ENCODE peak calls at places on chromosomes 2 and 18, in five cellular contexts. W is transverse colon, V is A549, Q is tibial nerve, T is ovary. M is an unnamed sample.

GRCh38 chr2:218964041-218964771 is 4.7 kb downstream of the CDK5R2 start:
- DNase-seq in Q (no peak), T (no peak), V (no peak), W (no peak), M (no peak)

GRCh38 chr2:28102455-28102874 is 211.9 kb downstream of the BABAM2 start:
- DNase-seq in T (no peak), W (no peak), Q (no peak), V (no peak), M (no peak)

GRCh38 chr2:179744341-179744740 is 117.1 kb downstream of the ZNF385B start:
- DNase-seq in T (no peak), Q (no peak), W (no peak), V (no peak), M (no peak)

GRCh38 chr2:72931280-72931910 is 14.1 kb downstream of the EMX1 start:
- DNase-seq in T (no peak), V (no peak), W (no peak), Q (no peak), M (no peak)

GRCh38 chr2:73368781-73369180 is 16.9 kb upstream of the ALMS1 start:
- DNase-seq in W (no peak), T (no peak), Q (no peak), V (no peak), M (no peak)

GRCh38 chr2:167863377-167863776 is 384.0 kb downstream of the STK39 start:
- DNase-seq in Q (no peak), V (no peak), T (no peak), W (no peak), M (no peak)

GRCh38 chr2:233039217-233040173 is 7.0 kb downstream of the NEU2 start:
- DNase-seq in W (no peak), V (no peak), Q (no peak), T (no peak), M (no peak)

GRCh38 chr2:152622228-152622627 is 95.0 kb downstream of the PRPF40A start:
- DNase-seq in V (no peak), W (no peak), T (peak; percentile 45), Q (no peak), M (no peak)

GRCh38 chr2:68994864-68995263 is 18.1 kb upstream of the ANTXR1 start:
- DNase-seq in W (no peak), Q (peak; percentile 28), V (no peak), T (no peak), M (no peak)

GRCh38 chr18:12038661-12039417 is 54.8 kb upstream of the ANKRD62 start:
- DNase-seq in Q (peak; percentile 76), V (peak; percentile 64), W (peak; percentile 89), T (peak; percentile 80), M (peak; percentile 90)

GRCh38 chr2:139694327-139694726 is 914.1 kb upstream of the NXPH2 start:
- DNase-seq in W (no peak), V (no peak), T (no peak), Q (no peak), M (no peak)

GRCh38 chr2:24111407-24111861 is 11.7 kb downstream of the PFN4 start:
- DNase-seq in Q (no peak), V (peak; percentile 48), W (no peak), T (no peak), M (no peak)

GRCh38 chr18:57910817-57911216 is 107.7 kb upstream of the ATP8B1 start:
- DNase-seq in V (peak; percentile 21), T (no peak), W (no peak), Q (no peak), M (no peak)

GRCh38 chr2:236209996-236210395 is 41.8 kb upstream of the GBX2 start:
- DNase-seq in T (no peak), W (no peak), V (no peak), Q (no peak), M (no peak)

GRCh38 chr2:229032596-229033234 is 238.4 kb downstream of the PID1 start:
- DNase-seq in Q (no peak), W (no peak), T (no peak), V (no peak), M (no peak)

GRCh38 chr2:116706381-116706780 is 1108.1 kb upstream of the DDX18 start:
- DNase-seq in T (no peak), Q (no peak), V (no peak), W (no peak), M (no peak)

GRCh38 chr2:128600606-128601297 is 282.1 kb upstream of the HS6ST1 start:
- DNase-seq in T (peak; percentile 3), Q (no peak), W (no peak), V (no peak), M (peak; percentile 2)

GRCh38 chr2:100877555-100877954 is 57.6 kb downstream of the NPAS2 start:
- DNase-seq in W (no peak), Q (no peak), V (no peak), T (no peak), M (peak; percentile 22)

GRCh38 chr2:44291281-44292248 is 16.3 kb downstream of the SLC3A1 start:
- DNase-seq in Q (no peak), T (no peak), V (peak; percentile 81), W (peak; percentile 75), M (peak; percentile 84)

GRCh38 chr2:238320648-238321281 is 447 bp downstream of the TRAF3IP1 start:
- DNase-seq in T (peak; percentile 27), V (peak; percentile 15), W (no peak), Q (no peak), M (no peak)

GRCh38 chr18:79496978-79497637 is 101.4 kb downstream of the NFATC1 start:
- DNase-seq in Q (peak; percentile 29), V (no peak), W (peak; percentile 31), T (peak; percentile 31), M (no peak)

GRCh38 chr18:74430811-74431571 is 26.1 kb downstream of the DIPK1C start:
- DNase-seq in Q (no peak), W (no peak), V (no peak), T (no peak), M (no peak)

GRCh38 chr2:75503048-75503607 is 57.6 kb downstream of the EVA1A start:
- DNase-seq in T (no peak), V (no peak), Q (no peak), W (no peak), M (no peak)

GRCh38 chr18:61169386-61169785 is 163.8 kb upstream of the CDH20 start:
- DNase-seq in Q (no peak), T (no peak), W (no peak), V (no peak), M (no peak)

GRCh38 chr18:31723998-31724711 is 36.5 kb downstream of the SLC25A52 start:
- DNase-seq in W (peak; percentile 10), Q (no peak), T (peak; percentile 27), V (no peak), M (peak; percentile 57)

GRCh38 chr2:26696352-26696816 is 3.9 kb downstream of the KCNK3 start:
- DNase-seq in T (no peak), V (peak; percentile 83), Q (no peak), W (no peak), M (peak; percentile 31)

GRCh38 chr18:48022531-48023330 is 92.3 kb upstream of the SMAD2 start:
- DNase-seq in W (no peak), T (no peak), V (peak; percentile 68), Q (no peak), M (no peak)

GRCh38 chr2:35035883-35036282 is 1319.7 kb upstream of the CRIM1 start:
- DNase-seq in W (no peak), T (no peak), V (peak; percentile 8), Q (no peak), M (no peak)

GRCh38 chr2:29129586-29130281 is 14.5 kb downstream of the CLIP4 start:
- DNase-seq in Q (no peak), T (no peak), V (no peak), W (no peak), M (no peak)

GRCh38 chr2:216339456-216340279 is 32.6 kb downstream of the MARCHF4 start:
- DNase-seq in W (no peak), Q (no peak), V (no peak), T (peak; percentile 26), M (no peak)

GRCh38 chr2:71130325-71131260 is at the start of gene MPHOSPH10:
- DNase-seq in V (peak; percentile 85), Q (peak; percentile 66), T (peak; percentile 85), W (peak; percentile 91), M (peak; percentile 90)
- TF ChIP-seq EP300 in V (no peak), Q (peak; percentile 56), T (no peak), W (no peak), M (no peak)

GRCh38 chr2:220277445-220277960 is 650.1 kb downstream of the SLC4A3 start:
- DNase-seq in Q (peak; percentile 21), W (no peak), V (peak; percentile 71), T (peak; percentile 53), M (peak; percentile 84)

GRCh38 chr2:220279840-220280239 is 652.4 kb downstream of the SLC4A3 start:
- DNase-seq in Q (no peak), W (no peak), T (no peak), V (no peak), M (no peak)

GRCh38 chr2:220279372-220279771 is 651.9 kb downstream of the SLC4A3 start:
- DNase-seq in W (no peak), Q (no peak), V (peak; percentile 23), T (no peak), M (no peak)

GRCh38 chr2:220276736-220277444 is 649.5 kb downstream of the SLC4A3 start:
- DNase-seq in W (no peak), Q (no peak), V (no peak), T (no peak), M (no peak)

GRCh38 chr2:220278022-220278421 is 650.6 kb downstream of the SLC4A3 start:
- DNase-seq in Q (no peak), V (no peak), T (no peak), W (no peak), M (no peak)
- H3K27ac ChIP-seq in Q (no peak overlapping the region), V (peak overlapping the region; percentile 63), T (no peak overlapping the region), W (no peak overlapping the region), M (peak overlapping the region; percentile 33)

DNA sequence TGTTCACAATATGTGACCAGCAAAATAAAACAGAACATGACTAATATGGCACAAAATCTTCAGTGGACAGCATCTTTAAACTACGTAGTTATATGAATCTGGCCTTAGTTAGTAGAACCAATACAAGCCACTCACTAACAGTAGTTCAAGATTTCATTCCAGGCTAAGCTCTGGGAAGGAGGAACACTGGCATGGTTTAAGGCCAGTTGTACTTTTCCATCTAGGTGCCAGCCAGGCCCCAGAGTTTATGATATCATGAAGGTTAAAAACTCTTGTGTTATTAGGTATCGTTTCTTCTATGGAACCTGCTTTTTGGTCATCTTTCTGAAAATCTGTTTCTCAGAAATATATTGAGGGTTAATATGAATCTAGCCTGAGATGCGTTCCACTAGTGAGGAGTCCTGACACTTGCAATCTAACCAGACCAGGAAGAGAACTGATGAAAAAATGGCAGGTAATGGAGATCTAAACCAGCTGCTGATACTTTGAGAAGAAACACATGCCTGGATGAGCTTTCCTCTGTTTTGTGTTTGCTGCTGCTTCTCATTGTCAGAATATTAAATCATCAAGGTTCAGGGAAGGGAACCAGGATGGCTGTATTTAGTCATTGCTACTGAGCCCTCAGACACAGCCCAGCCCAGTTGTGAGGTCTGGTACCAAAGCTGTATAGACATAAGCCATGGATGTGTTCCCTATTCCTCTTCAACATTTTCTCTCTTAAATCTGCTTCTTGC is 182.8 kb upstream of the SETBP1 start:
- DNase-seq in Q (no peak), T (no peak), W (no peak), V (no peak), M (no peak)
- TF ChIP-seq EP300 in Q (no peak), T (no peak), W (peak; percentile 67), V (no peak), M (no peak)

DNA sequence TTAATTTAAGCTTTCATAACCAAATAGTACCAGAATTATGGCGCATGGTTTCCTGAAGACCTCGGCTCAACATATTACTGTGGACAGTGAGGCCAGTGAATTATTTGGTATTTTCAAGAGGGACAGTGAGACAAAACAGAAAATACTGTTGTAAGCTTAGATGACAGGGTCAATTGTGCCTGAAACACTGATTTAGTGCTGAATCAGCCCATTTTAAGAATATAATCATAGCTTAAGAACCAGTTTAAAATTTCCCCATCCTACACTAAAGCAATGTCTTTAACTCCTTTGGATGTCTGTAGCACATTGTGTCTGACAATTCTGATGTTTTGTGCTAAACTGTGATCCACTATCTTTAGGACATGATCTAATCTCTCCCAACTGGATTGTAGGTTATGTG is 4.6 kb downstream of the ITGA6 start:
- DNase-seq in W (no peak), V (no peak), Q (no peak), T (no peak), M (no peak)
- H3K27ac ChIP-seq in W (peak overlapping the region; percentile 95), V (no peak overlapping the region), Q (peak overlapping the region; percentile 86), T (no peak overlapping the region), M (peak overlapping the region; percentile 96)